ENCODE peak calls at places on chromosome X, in four cellular contexts. O, G, R and K are unnamed samples.
A peak's percentile ranks its signal among the peaks of the same experiment; 100 is the strongest.

GRCh38 chrX:107713205-107714195 is 62.1 kb downstream of the TSC22D3 start:
- DNase-seq in R (no peak), O (no peak), G (no peak), K (no peak)

GRCh38 chrX:154021131-154021611 is 1.5 kb upstream of the IRAK1 start:
- DNase-seq in R (no peak), O (no peak), G (peak; percentile 56), K (no peak)

GRCh38 chrX:69136546-69137331 is 28.5 kb downstream of the PJA1 start:
- DNase-seq in R (peak; percentile 42), O (peak; percentile 44), G (no peak), K (no peak)

GRCh38 chrX:133097031-133097430 is at the start of gene USP26:
- DNase-seq in R (no peak), O (no peak), G (no peak), K (no peak)

GRCh38 chrX:115539841-115540240 is 21.1 kb upstream of the PLS3 start:
- DNase-seq in G (peak; percentile 8), O (no peak), R (no peak), K (no peak)

GRCh38 chrX:152819732-152820131 is 10.8 kb downstream of the CETN2 start:
- DNase-seq in R (no peak), O (no peak), G (peak; percentile 79), K (peak; percentile 27)

GRCh38 chrX:139776614-139777013 is 68.6 kb upstream of the MCF2 start:
- DNase-seq in R (no peak), G (no peak), O (no peak), K (no peak)

GRCh38 chrX:41452972-41453371 is 5.8 kb downstream of the NYX start:
- DNase-seq in G (peak; percentile 45), R (no peak), O (no peak), K (no peak)

GRCh38 chrX:39730671-39731389 is 366.9 kb downstream of the BCOR start:
- DNase-seq in R (peak; percentile 71), G (peak; percentile 88), O (peak; percentile 67), K (peak; percentile 52)

GRCh38 chrX:150731795-150732194 is 38.6 kb downstream of the MTMR1 start:
- DNase-seq in G (peak; percentile 97), R (no peak), O (no peak), K (peak; percentile 68)

GRCh38 chrX:136250191-136251041 is 784 bp downstream of the MAP7D3 start:
- DNase-seq in O (peak; percentile 15), R (peak; percentile 18), G (no peak), K (no peak)

GRCh38 chrX:68440940-68441339 is 7.6 kb upstream of the OPHN1 start:
- DNase-seq in O (peak; percentile 37), R (peak; percentile 38), G (peak; percentile 68), K (no peak)

GRCh38 chrX:134865730-134866129 is 125.1 kb upstream of the SMIM10 start:
- DNase-seq in R (no peak), O (no peak), G (no peak), K (no peak)

GRCh38 chrX:9995855-9996339 is 28.7 kb downstream of the CLDN34 start:
- DNase-seq in R (peak; percentile 77), G (peak; percentile 79), O (peak; percentile 83), K (peak; percentile 51)

GRCh38 chrX:122596998-122597397 is 587.1 kb upstream of the GRIA3 start:
- DNase-seq in R (no peak), O (no peak), G (no peak), K (no peak)

GRCh38 chrX:71606536-71607216 is 11.6 kb downstream of the CXCR3 start:
- DNase-seq in G (no peak), R (no peak), O (no peak), K (no peak)

GRCh38 chrX:10833299-10834169 is 213.1 kb upstream of the MID1 start:
- DNase-seq in G (no peak), R (peak; percentile 73), O (no peak), K (no peak)

GRCh38 chrX:123817288-123817894 is 42.5 kb upstream of the XIAP start:
- DNase-seq in G (no peak), R (no peak), O (no peak), K (no peak)

GRCh38 chrX:106791495-106791894 is 11.0 kb upstream of the TBC1D8B start:
- DNase-seq in O (no peak), R (peak; percentile 6), G (peak; percentile 14), K (no peak)

GRCh38 chrX:54920610-54921426 is at the start of gene TRO:
- DNase-seq in R (peak; percentile 53), G (peak; percentile 10), O (no peak), K (no peak)

GRCh38 chrX:29113221-29113620 is 526.0 kb downstream of the IL1RAPL1 start:
- DNase-seq in R (no peak), O (no peak), G (no peak), K (no peak)

GRCh38 chrX:110415440-110416167 is 57.0 kb downstream of the RTL9 start:
- DNase-seq in R (no peak), G (peak; percentile 74), O (no peak), K (no peak)

GRCh38 chrX:37383313-37383712 is 34.1 kb downstream of the PRRG1 start:
- DNase-seq in O (no peak), R (no peak), G (peak; percentile 28), K (no peak)

GRCh38 chrX:37380920-37381319 is 31.8 kb downstream of the PRRG1 start:
- DNase-seq in G (peak; percentile 82), O (no peak), R (no peak), K (peak; percentile 15)

GRCh38 chrX:37380256-37380655 is 31.1 kb downstream of the PRRG1 start:
- DNase-seq in G (no peak), R (no peak), O (no peak), K (no peak)

GRCh38 chrX:37378399-37378798 is 29.2 kb downstream of the PRRG1 start:
- DNase-seq in O (no peak), R (no peak), G (peak; percentile 6), K (no peak)

DNA sequence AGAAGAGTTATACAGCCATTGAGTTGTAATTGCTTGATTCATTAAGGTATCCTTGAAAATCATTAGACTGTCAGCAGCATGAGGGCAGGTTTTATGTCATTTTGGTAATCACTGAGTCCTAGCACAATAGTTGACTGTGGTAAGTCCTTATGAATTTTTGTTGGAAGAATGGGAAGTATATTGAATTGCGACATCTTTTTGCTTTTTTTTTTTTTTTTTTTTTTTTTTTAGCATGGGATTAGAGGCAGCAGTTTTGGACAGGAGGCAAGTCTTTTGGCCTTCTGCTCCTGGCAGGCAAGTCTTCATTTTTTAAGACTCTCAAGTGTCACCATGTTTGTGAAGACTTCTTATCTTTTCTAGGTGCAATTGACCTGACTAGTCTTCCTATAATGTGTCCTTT is 29.7 kb downstream of the PRRG1 start:
- DNase-seq in G (no peak), R (no peak), O (no peak), K (no peak)
- H3K4me3 ChIP-seq in G (no peak overlapping the region), R (no peak overlapping the region), O (no peak overlapping the region), K (no peak overlapping the region)

GRCh38 chrX:30593435-30594200 is 16.1 kb upstream of the TASL start:
- DNase-seq in R (no peak), O (no peak), G (no peak), K (no peak)
- H3K27ac ChIP-seq in R (no peak overlapping the region), O (no peak overlapping the region), G (no peak overlapping the region), K (no peak overlapping the region)

GRCh38 chrX:126994011-126994410 is 174.5 kb downstream of the PRR32 start:
- DNase-seq in O (no peak), R (no peak), G (no peak), K (no peak)
- H3K27me3 ChIP-seq in O (no peaks in the 10 kb centered on the region), R (no peaks in the 10 kb centered on the region), G (no peaks in the 10 kb centered on the region), K (no peaks in the 10 kb centered on the region)

DNA sequence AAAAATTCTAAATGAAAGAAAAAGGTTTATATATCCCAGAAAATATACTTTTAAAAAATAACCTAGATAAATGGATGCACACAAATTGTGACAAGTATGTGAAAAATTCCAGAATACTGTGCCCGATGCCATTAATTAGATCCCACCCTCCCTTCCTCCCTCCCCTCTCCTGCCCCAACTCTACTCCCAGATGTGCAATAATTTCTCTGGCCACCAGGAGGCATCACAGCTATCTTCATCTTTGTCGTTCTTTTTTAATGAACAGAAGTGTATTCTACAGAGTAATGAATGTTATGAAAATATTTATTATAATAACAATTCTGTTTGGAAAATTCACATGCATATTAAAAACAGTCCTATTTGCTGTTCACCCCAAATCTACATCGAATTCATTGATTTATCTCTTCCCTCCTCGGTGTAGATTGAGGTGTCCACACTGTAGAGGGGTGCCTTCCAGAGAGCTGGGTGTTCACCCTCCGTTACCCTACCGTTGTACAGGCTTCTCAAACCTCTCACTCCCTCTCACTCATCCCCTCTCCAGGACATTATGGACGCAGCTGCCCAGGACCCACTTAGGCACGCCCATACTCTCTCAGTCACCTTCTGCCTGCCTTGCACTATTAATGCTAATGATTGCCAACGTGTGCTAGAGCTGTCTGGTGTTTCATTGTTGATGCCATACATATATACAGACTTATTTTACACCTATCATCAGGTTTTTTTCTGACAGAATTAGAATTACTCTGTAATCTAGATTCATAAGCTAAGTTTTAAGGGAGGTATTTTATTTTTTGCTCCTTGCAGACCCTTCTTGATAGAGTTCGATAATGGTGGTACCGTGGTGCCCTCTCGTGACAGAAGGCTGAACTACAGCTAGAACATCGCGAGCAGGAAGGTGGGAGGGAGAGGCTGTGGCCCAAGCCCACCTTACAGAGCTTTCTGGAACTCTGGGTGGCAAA is 14.1 kb downstream of the RAB40AL start:
- DNase-seq in O (peak; percentile 15), R (peak; percentile 53), G (peak; percentile 27), K (no peak)
- H3K4me3 ChIP-seq in O (no peak overlapping the region), R (peak overlapping the region; percentile 14), G (no peak overlapping the region), K (no peak overlapping the region)

GRCh38 chrX:118497180-118497814 is 1.7 kb downstream of the DOCK11 start:
- DNase-seq in R (no peak), G (no peak), O (no peak), K (no peak)
- H3K27ac ChIP-seq in R (no peak overlapping the region), G (no peak overlapping the region), O (peak overlapping the region; percentile 5), K (no peak overlapping the region)

GRCh38 chrX:120001787-120002186 is 58.2 kb upstream of the NKAP start:
- DNase-seq in O (no peak), G (no peak), R (no peak), K (no peak)
- H3K27me3 ChIP-seq in O (peaks cover 3% of the 10 kb centered on the region), G (peaks cover 33% of the 10 kb centered on the region), R (peaks cover 79% of the 10 kb centered on the region), K (peaks cover 21% of the 10 kb centered on the region)

GRCh38 chrX:108735680-108736508 is 469 bp downstream of the IRS4 start:
- DNase-seq in G (no peak), R (peak; percentile 36), O (no peak), K (no peak)

GRCh38 chrX:108731144-108731543 is 5.2 kb downstream of the IRS4 start:
- DNase-seq in O (no peak), G (no peak), R (no peak), K (no peak)

GRCh38 chrX:108734426-108734825 is 1.9 kb downstream of the IRS4 start:
- DNase-seq in O (no peak), G (no peak), R (no peak), K (no peak)

GRCh38 chrX:108735087-108735679 is 1.2 kb downstream of the IRS4 start:
- DNase-seq in G (no peak), R (peak; percentile 34), O (no peak), K (no peak)

DNA sequence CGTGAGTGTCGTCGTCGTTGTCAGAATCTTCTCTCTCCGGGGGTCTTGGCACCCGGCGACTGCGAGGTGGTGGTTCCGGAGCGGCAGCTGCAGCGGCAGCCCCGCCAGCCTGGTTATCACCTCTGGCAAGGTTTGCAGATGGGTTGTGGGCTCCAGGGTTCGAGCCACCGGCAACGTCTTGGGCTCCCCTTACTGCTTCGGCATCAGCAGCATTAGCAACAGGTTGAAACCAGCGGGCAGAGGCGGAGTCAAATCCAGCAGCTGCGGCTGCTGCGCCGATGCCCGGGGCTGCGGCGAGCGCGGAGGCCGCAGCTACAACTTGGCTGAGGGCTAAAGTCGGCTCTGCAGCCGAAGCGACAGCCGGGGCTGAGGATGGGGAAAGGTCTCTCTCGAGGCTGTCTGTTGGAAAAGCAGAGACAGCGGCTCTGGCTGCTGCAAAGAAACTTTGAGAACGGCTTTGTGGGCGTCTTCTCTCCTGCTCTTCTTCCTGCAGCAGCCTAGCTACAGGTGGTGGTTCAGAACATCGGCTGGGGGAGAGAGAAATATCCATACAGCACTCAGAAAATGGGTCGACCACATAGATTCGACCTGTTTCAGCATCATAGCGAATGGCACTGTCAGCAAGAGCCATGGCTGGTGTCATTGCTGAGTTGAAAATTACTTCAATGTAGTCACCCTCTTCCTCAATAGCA is 3.6 kb downstream of the IRS4 start:
- DNase-seq in R (peak; percentile 60), O (no peak), G (no peak), K (no peak)
- H3K4me3 ChIP-seq in R (peak overlapping the region; percentile 10), O (no peak overlapping the region), G (no peak overlapping the region), K (no peak overlapping the region)